ENCODE peak calls at places on chromosomes 16 and 17, in six cellular contexts. P, M, A, I, S and O are unnamed samples.

GRCh38 chr16:48393843-48394703 is 8.9 kb upstream of the SIAH1 start:
- DNase-seq in I (no peak), P (no peak), A (no peak), S (no peak), M (peak), O (no peak)

GRCh38 chr17:81068411-81068810 is 33.5 kb downstream of the BAIAP2 start:
- DNase-seq in S (no peak), M (no peak), P (no peak), A (no peak), I (no peak), O (no peak)

GRCh38 chr17:1588781-1589585 is 26.4 kb upstream of the PITPNA start:
- DNase-seq in S (no peak), A (no peak), P (peak), M (no peak), I (no peak), O (no peak)

GRCh38 chr17:65537845-65538678 is 23.4 kb downstream of the AXIN2 start:
- DNase-seq in S (no peak), M (no peak), P (no peak), I (no peak), A (no peak), O (no peak)

GRCh38 chr17:50609376-50610074 is 25.2 kb upstream of the ABCC3 start:
- DNase-seq in S (no peak), M (no peak), I (no peak), A (no peak), P (no peak), O (no peak)

GRCh38 chr16:67593701-67594100 is 31.4 kb downstream of the CTCF start:
- DNase-seq in M (no peak), A (no peak), I (no peak), S (no peak), P (no peak), O (no peak)

GRCh38 chr17:35368086-35368824 is 5.2 kb downstream of the SLFN11 start:
- DNase-seq in M (peak), I (no peak), P (no peak), A (no peak), S (peak), O (no peak)

GRCh38 chr16:85571813-85572619 is 41.1 kb upstream of the GSE1 start:
- DNase-seq in S (no peak), P (no peak), M (peak), A (no peak), I (no peak), O (no peak)

GRCh38 chr16:8661703-8662102 is 12.7 kb upstream of the ABAT start:
- DNase-seq in I (no peak), S (no peak), P (no peak), A (no peak), M (no peak), O (no peak)

GRCh38 chr16:75420987-75421819 is 12.1 kb downstream of the CFDP1 start:
- DNase-seq in S (no peak), M (peak), I (no peak), P (peak), A (peak), O (peak)

GRCh38 chr17:8673621-8674020 is 43.1 kb upstream of the MYH10 start:
- DNase-seq in S (no peak), M (no peak), A (no peak), P (no peak), I (no peak), O (no peak)

GRCh38 chr16:4813251-4814003 is 11.0 kb upstream of the ROGDI start:
- DNase-seq in M (no peak), I (no peak), S (no peak), A (no peak), P (no peak), O (no peak)

GRCh38 chr17:9434502-9435113 is 141.0 kb downstream of the STX8 start:
- DNase-seq in P (no peak), S (no peak), A (no peak), I (no peak), M (no peak), O (no peak)

GRCh38 chr16:57394444-57394843 is 10.1 kb upstream of the CCL17 start:
- DNase-seq in P (peak), A (no peak), M (no peak), I (peak), S (no peak), O (no peak)

GRCh38 chr17:49935526-49936210 is 33.3 kb upstream of the DLX4 start:
- DNase-seq in P (no peak), M (no peak), S (no peak), I (no peak), A (no peak), O (no peak)

GRCh38 chr17:17030515-17031211 is 11.6 kb upstream of the MPRIP start:
- DNase-seq in I (no peak), S (no peak), A (no peak), M (no peak), P (no peak), O (no peak)

GRCh38 chr16:86405319-86405718 is 105.0 kb upstream of the FOXF1 start:
- DNase-seq in S (no peak), P (no peak), I (no peak), A (no peak), M (no peak), O (no peak)

GRCh38 chr17:52297230-52298010 is 138.9 kb upstream of the CA10 start:
- DNase-seq in P (peak), I (no peak), A (no peak), S (no peak), M (no peak), O (no peak)

GRCh38 chr16:72992142-72992601 is 55.8 kb downstream of the ZFHX3 start:
- DNase-seq in P (peak), M (peak), I (no peak), S (no peak), A (no peak), O (peak)

GRCh38 chr17:64001091-64001579 is 3.0 kb downstream of the PRR29 start:
- DNase-seq in M (peak), P (no peak), I (peak), S (no peak), A (no peak), O (no peak)

GRCh38 chr16:31636433-31636832 is 108.7 kb downstream of the AHSP start:
- DNase-seq in P (no peak), S (no peak), M (no peak), I (no peak), A (no peak), O (no peak)

GRCh38 chr16:75385507-75386152 is 47.7 kb downstream of the CFDP1 start:
- DNase-seq in P (peak), S (no peak), I (no peak), M (no peak), A (no peak), O (no peak)

GRCh38 chr17:80822700-80823410 is 168.8 kb upstream of the CHMP6 start:
- DNase-seq in P (peak), S (no peak), I (peak), M (no peak), A (no peak), O (no peak)

GRCh38 chr16:25729188-25729587 is 37.4 kb downstream of the HS3ST4 start:
- DNase-seq in I (no peak), P (no peak), M (no peak), S (no peak), A (no peak), O (no peak)

GRCh38 chr16:84614914-84615813 is 2.7 kb downstream of the COTL1 start:
- DNase-seq in A (no peak), P (no peak), S (no peak), M (no peak), I (no peak), O (no peak)

GRCh38 chr17:59811209-59811608 is 81.5 kb downstream of the TUBD1 start:
- DNase-seq in P (no peak), S (no peak), M (no peak), I (no peak), A (no peak), O (no peak)

GRCh38 chr16:49588061-49588460 is 214.5 kb downstream of the C16orf78 start:
- DNase-seq in S (no peak), A (no peak), M (peak), P (no peak), I (no peak), O (no peak)

GRCh38 chr17:66493283-66494019 is 191.0 kb downstream of the PRKCA start:
- DNase-seq in M (no peak), P (no peak), I (no peak), S (no peak), A (no peak), O (no peak)

GRCh38 chr16:9042943-9043680 is 48.3 kb upstream of the HAPSTR1 start:
- DNase-seq in I (no peak), S (no peak), A (no peak), P (no peak), M (no peak), O (no peak)

GRCh38 chr16:89404561-89404960 is 85.8 kb downstream of the ANKRD11 start:
- DNase-seq in P (no peak), S (no peak), A (no peak), I (no peak), M (no peak), O (no peak)

GRCh38 chr16:68206224-68206623 is 29.7 kb downstream of the ESRP2 start:
- DNase-seq in I (no peak), A (no peak), M (no peak), P (no peak), S (no peak), O (no peak)

GRCh38 chr16:456891-457483 is 31.5 kb downstream of the RAB11FIP3 start:
- DNase-seq in M (no peak), P (peak), I (no peak), S (no peak), A (no peak), O (no peak)

GRCh38 chr16:5001571-5001970 is 32.2 kb downstream of the NAGPA start:
- DNase-seq in I (no peak), A (no peak), S (no peak), M (no peak), P (no peak), O (no peak)

GRCh38 chr17:17350491-17351355 is 47.5 kb downstream of the NT5M start:
- DNase-seq in A (no peak), P (peak), I (no peak), M (peak), S (no peak), O (no peak)

GRCh38 chr17:72150632-72151460 is 30.0 kb downstream of the SOX9 start:
- DNase-seq in I (no peak), P (no peak), S (no peak), M (no peak), A (no peak), O (peak)

GRCh38 chr17:72152392-72152727 is 31.5 kb downstream of the SOX9 start:
- DNase-seq in S (no peak), A (no peak), M (no peak), I (no peak), P (no peak), O (no peak)

GRCh38 chr17:72145972-72146755 is 25.3 kb downstream of the SOX9 start:
- DNase-seq in S (no peak), A (no peak), M (no peak), P (no peak), I (no peak), O (no peak)

GRCh38 chr17:72151565-72152391 is 31.0 kb downstream of the SOX9 start:
- DNase-seq in S (no peak), A (peak), M (no peak), I (peak), P (peak), O (no peak)
- H3K4me3 ChIP-seq in S (no peak), A (no peak), M (no peak), I (no peak), P (no peak), O (no peak)

DNA sequence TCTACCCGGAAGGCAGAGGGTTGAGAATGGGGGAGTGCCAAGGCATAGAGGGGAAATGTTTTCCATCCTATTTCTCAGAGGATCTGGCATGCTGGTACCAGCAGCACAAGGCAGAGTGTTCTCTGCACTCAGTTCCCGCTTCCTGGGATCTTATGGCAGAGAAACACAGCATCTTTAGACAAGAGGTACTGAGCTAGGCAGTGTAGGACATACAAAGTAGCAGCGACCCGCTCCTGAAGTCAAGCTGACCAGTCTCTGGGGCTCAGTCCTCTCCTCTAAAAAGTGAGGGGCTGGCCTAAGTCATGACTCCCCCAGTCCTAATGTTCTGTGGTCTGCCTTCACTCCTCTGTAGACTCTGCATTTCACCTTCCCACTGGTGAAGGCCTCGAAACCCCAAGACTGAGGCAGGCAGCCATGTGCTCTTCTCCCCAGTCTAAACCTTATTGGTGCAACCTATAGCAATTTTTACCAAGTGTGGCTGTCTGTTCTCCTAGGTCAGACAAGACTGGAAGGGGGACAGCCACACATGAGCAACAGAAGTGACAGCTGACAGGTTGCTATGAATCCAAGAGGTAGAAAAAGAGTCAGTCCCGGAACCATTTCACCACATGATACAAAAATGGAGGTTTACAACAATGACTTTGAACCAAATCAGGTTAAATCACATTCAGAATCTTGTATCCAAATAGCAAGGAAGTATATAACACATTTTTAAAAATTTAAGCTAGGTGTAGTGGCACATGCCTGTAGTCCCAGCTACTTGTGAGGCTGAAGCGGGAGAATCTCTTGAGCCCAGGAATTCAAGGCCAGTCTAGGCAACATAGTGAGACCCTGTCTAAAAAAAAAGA is 11.4 kb upstream of the TSPOAP1 start:
- DNase-seq in A (no peak), M (no peak), I (no peak), S (no peak), P (no peak), O (no peak)
- H3K27ac ChIP-seq in A (no peak), M (peak), I (peak), S (peak), P (no peak), O (no peak)

GRCh38 chr17:29394761-29395160 is 4.6 kb downstream of the TAOK1 start:
- DNase-seq in S (no peak), P (no peak), I (no peak), M (no peak), A (no peak), O (no peak)

GRCh38 chr17:29390856-29391631 is 881 bp downstream of the TAOK1 start:
- DNase-seq in I (no peak), A (no peak), S (no peak), P (peak), M (peak), O (no peak)

GRCh38 chr17:29389994-29390855 is at the start of gene TAOK1:
- DNase-seq in M (peak), S (peak), I (peak), A (peak), P (peak), O (peak)

GRCh38 chr17:29388937-29389336 is 1.2 kb upstream of the TAOK1 start:
- DNase-seq in P (no peak), I (no peak), M (peak), A (no peak), S (no peak), O (no peak)

GRCh38 chr17:29393451-29393850 is 3.3 kb downstream of the TAOK1 start:
- DNase-seq in P (no peak), S (no peak), M (no peak), A (no peak), I (no peak), O (no peak)
- H3K4me3 ChIP-seq in P (no peak), S (no peak), M (no peak), A (no peak), I (peak), O (no peak)

GRCh38 chr17:48856122-48856821 is 25.4 kb downstream of the CALCOCO2 start:
- DNase-seq in A (no peak), S (no peak), M (no peak), P (no peak), I (no peak), O (no peak)
- H3K27ac ChIP-seq in A (no peak), S (no peak), M (no peak), P (no peak), I (no peak), O (no peak)

GRCh38 chr17:77375526-77375916 is 234.8 kb downstream of the SEC14L1 start:
- DNase-seq in M (no peak), I (no peak), A (no peak), P (no peak), S (no peak), O (no peak)

GRCh38 chr17:77374170-77374936 is 233.6 kb downstream of the SEC14L1 start:
- DNase-seq in P (peak), A (peak), S (peak), M (peak), I (peak), O (peak)

GRCh38 chr17:77376795-77377751 is 236.3 kb downstream of the SEC14L1 start:
- DNase-seq in A (no peak), S (no peak), M (no peak), I (no peak), P (peak), O (no peak)

GRCh38 chr17:77375108-77375507 is 234.3 kb downstream of the SEC14L1 start:
- DNase-seq in I (no peak), A (no peak), M (no peak), S (no peak), P (no peak), O (no peak)

DNA sequence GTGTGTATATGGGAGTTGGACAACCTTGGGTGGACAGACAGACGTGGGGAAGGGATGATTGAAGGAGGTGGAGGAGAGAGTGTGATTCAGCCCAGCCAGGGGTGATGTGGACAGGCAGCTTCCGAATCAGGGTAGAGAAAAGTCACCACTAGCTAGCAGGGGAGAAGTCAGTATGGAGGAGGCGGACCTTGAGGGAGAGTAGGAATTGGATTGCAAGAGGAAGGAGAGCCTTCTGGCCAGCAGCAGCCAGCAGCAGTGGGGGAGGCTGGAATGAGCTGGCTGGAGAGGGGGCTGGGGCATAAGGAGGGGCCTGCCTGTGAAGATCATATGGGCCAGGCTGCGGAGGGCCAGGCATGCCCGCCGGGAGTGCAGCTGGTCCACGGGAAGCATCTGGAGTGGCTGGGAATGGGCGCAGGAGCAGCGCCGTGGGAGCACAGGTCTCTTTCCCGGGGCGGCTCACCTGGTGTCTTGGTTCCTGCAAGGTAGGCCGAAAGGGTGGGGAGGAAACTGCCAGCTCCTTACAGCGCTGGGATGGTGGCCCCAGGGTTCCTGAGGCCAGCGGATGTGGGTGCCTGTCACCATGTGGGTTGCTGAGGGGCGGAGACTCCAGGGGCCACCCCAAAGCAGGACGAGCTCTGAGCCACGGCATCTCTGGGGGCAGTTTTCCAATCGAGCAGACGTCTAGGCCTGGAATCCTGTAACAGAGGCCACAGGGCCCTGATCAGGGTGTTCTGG is 235.3 kb downstream of the SEC14L1 start:
- DNase-seq in I (no peak), P (peak), A (no peak), S (peak), M (peak), O (no peak)
- H3K4me3 ChIP-seq in I (peak), P (no peak), A (peak), S (peak), M (peak), O (no peak)

GRCh38 chr17:38749222-38750043 is 1.3 kb upstream of the PCGF2 start:
- DNase-seq in P (peak), I (peak), S (no peak), A (peak), M (peak), O (no peak)

GRCh38 chr17:38751803-38752118 is 780 bp upstream of the PSMB3 start:
- DNase-seq in I (peak), P (peak), M (peak), A (peak), S (peak), O (no peak)

GRCh38 chr17:38750044-38750311 is 1.8 kb upstream of the PCGF2 start:
- DNase-seq in S (no peak), I (no peak), A (no peak), M (no peak), P (no peak), O (no peak)

GRCh38 chr17:38751144-38751802 is 1.3 kb upstream of the PSMB3 start:
- DNase-seq in S (no peak), I (no peak), M (no peak), P (peak), A (no peak), O (no peak)

DNA sequence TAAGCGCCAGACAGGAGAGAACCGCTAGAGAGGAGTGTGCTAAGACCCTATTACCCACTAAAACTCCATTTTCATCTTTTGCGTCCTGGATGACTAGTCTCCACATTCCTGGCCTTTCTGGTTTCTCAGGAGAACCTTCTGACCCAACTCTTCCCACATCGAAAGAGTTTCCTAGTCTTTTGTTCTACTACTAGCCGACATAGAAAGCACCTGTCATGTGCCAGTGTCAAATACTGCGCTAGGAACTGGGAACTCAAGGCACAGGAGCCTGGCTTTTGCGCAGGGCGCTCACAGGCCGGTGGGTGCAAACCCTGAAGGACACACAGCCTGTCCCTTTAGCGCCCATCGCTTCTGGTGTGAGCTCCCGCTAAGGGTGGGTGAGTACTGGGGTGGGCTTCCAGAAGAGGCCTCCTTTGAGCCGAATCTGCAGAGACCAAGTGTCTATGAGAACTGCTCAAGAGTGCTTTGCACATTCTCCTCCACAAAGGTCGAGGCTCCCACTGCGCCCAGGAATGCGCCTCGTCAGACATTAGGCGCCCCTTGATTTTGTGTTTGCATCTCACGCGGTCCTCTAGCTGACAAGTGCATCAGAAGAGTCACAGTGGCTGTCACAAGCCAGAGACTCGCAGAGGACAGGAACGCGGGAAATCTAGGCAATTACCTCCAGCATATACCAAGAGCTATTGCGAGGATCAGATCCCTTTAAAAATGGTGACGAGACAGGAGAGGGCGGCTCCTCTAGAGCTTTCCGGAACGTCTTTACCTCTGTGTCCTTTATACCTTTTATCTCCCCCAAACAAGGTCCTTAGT is 2.0 kb upstream of the PSMB3 start:
- DNase-seq in M (no peak), I (no peak), P (peak), A (no peak), S (no peak), O (no peak)
- H3K27ac ChIP-seq in M (peak), I (peak), P (peak), A (peak), S (no peak), O (no peak)